ENCODE peak calls at places on chromosomes 1 and 21, in four cellular contexts. M is AG10803, X is mesendoderm, R is AG04449. H is an unnamed sample.

GRCh38 chr1:23484253-23485001 is 448 bp upstream of the ASAP3 start:
- DNase-seq in M (peak), X (peak), R (no peak), H (peak)

GRCh38 chr1:175628548-175629317 is 114.7 kb downstream of the TNR start:
- DNase-seq in M (no peak), X (no peak), R (no peak), H (no peak)

GRCh38 chr1:65330822-65331221 is 21.5 kb downstream of the DNAJC6 start:
- DNase-seq in M (no peak), X (peak), R (no peak), H (no peak)

GRCh38 chr1:59543211-59543668 is 246.3 kb downstream of the FGGY start:
- DNase-seq in M (no peak), X (peak), R (no peak), H (no peak)

GRCh38 chr1:109011335-109011734 is 30.6 kb downstream of the WDR47 start:
- DNase-seq in M (no peak), X (no peak), R (no peak), H (no peak)

GRCh38 chr1:244674446-244674845 is 21.5 kb downstream of the DESI2 start:
- DNase-seq in M (peak), X (no peak), R (no peak), H (no peak)

GRCh38 chr1:57945045-57945444 is 521.2 kb upstream of the DAB1 start:
- DNase-seq in M (no peak), X (no peak), R (no peak), H (no peak)

GRCh38 chr1:66247415-66248208 is 286.3 kb upstream of the SGIP1 start:
- DNase-seq in M (no peak), X (no peak), R (no peak), H (no peak)

GRCh38 chr1:32197837-32198236 is 2.6 kb upstream of the CCDC28B start:
- DNase-seq in M (no peak), X (no peak), R (no peak), H (no peak)
- H3K4me3 ChIP-seq in M (no peak), X (no peak), R (no peak), H (no peak)

DNA sequence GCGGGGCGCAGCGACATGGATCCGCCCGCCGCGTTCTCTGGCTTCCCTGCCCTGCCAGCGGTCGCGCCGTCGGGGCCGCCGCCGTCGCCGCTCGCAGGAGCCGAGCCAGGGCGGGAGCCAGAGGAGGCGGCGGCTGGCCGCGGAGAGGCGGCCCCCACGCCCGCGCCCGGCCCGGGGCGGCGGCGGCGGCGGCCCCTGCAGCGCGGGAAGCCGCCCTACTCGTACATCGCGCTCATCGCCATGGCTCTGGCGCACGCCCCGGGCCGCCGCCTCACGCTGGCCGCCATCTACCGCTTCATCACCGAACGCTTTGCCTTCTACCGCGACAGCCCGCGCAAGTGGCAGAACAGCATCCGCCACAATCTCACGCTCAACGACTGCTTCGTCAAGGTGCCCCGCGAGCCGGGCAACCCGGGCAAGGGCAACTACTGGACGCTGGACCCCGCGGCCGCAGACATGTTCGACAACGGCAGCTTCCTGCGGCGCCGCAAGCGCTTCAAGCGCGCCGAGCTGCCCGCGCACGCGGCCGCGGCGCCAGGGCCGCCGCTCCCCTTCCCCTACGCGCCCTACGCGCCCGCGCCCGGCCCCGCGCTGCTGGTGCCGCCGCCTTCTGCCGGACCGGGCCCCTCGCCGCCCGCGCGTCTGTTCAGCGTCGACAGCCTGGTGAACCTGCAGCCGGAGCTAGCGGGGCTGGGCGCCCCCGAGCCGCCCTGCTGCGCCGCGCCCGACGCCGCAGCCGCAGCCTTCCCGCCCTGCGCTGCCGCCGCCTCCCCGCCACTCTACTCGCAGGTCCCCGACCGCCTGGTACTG is 439 bp downstream of the FOXE3 start:
- DNase-seq in M (no peak), X (no peak), R (no peak), H (no peak)
- H3K4me3 ChIP-seq in M (peak), X (no peak), R (peak), H (peak)

GRCh38 chr21:41167348-41168342 is at the start of gene BACE2:
- DNase-seq in M (peak), X (peak), R (no peak), H (peak)
- H3K4me3 ChIP-seq in M (peak), X (peak), R (peak), H (peak)

GRCh38 chr1:6249732-6250689 is 6.0 kb downstream of the HES3 start:
- DNase-seq in M (no peak), X (no peak), R (no peak), H (no peak)
- H3K4me3 ChIP-seq in M (no peak), X (no peak), R (no peak), H (no peak)

GRCh38 chr1:211487672-211488208 is 4.2 kb downstream of the RD3 start:
- DNase-seq in M (no peak), X (no peak), R (no peak), H (no peak)
- H3K4me3 ChIP-seq in M (no peak), X (no peak), R (no peak), H (no peak)